ENCODE peak calls at places on chromosomes 7 and 10, in nine cellular contexts. A, E, S, L, J, R, K, W and C are unnamed samples.

GRCh38 chr7:122337011-122337410 is 32.5 kb upstream of the FEZF1 start:
- DNase-seq in R (no peak), A (no peak), E (no peak), W (no peak), L (peak), K (no peak), J (no peak), S (no peak), C (no peak)

GRCh38 chr10:36675458-36675880 is 449.9 kb upstream of the ANKRD30A start:
- DNase-seq in A (peak), W (no peak), R (no peak), K (no peak), E (no peak), J (no peak), S (no peak), L (no peak), C (no peak)

GRCh38 chr7:4189151-4189570 is 492.9 kb upstream of the FOXK1 start:
- DNase-seq in A (peak), R (no peak), L (peak), W (peak), K (no peak), J (no peak), S (peak), E (peak), C (no peak)

GRCh38 chr7:134016223-134016941 is 110.8 kb upstream of the LRGUK start:
- DNase-seq in R (peak), S (no peak), J (no peak), E (peak), W (no peak), A (peak), L (peak), K (no peak), C (peak)

GRCh38 chr10:97713828-97714400 is 384 bp downstream of the MARVELD1 start:
- DNase-seq in L (peak), S (peak), A (peak), E (peak), W (peak), R (peak), J (peak), K (peak), C (peak)

GRCh38 chr7:17506090-17506489 is 207.6 kb downstream of the AHR start:
- DNase-seq in R (no peak), K (peak), W (no peak), A (peak), J (no peak), L (no peak), E (no peak), S (no peak), C (peak)

GRCh38 chr7:96203781-96204180 is 118.1 kb downstream of the SLC25A13 start:
- DNase-seq in E (no peak), K (no peak), A (no peak), J (no peak), R (no peak), L (no peak), W (no peak), S (no peak), C (no peak)

GRCh38 chr10:7043051-7043653 is 367.7 kb downstream of the SFMBT2 start:
- DNase-seq in E (no peak), R (no peak), W (no peak), J (no peak), K (no peak), L (no peak), S (no peak), A (no peak), C (no peak)

GRCh38 chr7:47329320-47329926 is 252.5 kb downstream of the TNS3 start:
- DNase-seq in J (no peak), R (no peak), E (no peak), W (no peak), A (no peak), L (no peak), S (no peak), K (no peak), C (no peak)

GRCh38 chr7:33901199-33901598 is 4.1 kb upstream of the BMPER start:
- DNase-seq in J (no peak), W (no peak), S (no peak), K (no peak), R (no peak), A (no peak), L (no peak), E (no peak), C (no peak)

GRCh38 chr7:13021566-13021965 is 334.1 kb downstream of the ARL4A start:
- DNase-seq in R (no peak), J (no peak), A (peak), S (no peak), L (no peak), K (no peak), E (no peak), W (no peak), C (no peak)

GRCh38 chr7:150956395-150957118 is 21.6 kb downstream of the KCNH2 start:
- DNase-seq in L (no peak), J (no peak), K (no peak), S (no peak), E (no peak), A (no peak), W (no peak), R (no peak), C (no peak)

GRCh38 chr10:111709630-111710029 is 473.9 kb downstream of the GPAM start:
- DNase-seq in L (no peak), K (no peak), A (no peak), W (no peak), R (no peak), S (no peak), J (no peak), E (no peak), C (no peak)

GRCh38 chr7:88169717-88170320 is 50.0 kb downstream of the SRI start:
- DNase-seq in R (no peak), E (peak), S (no peak), W (no peak), J (no peak), A (peak), K (no peak), L (peak), C (peak)

GRCh38 chr10:29977161-29977560 is 82.2 kb downstream of the JCAD start:
- DNase-seq in K (no peak), W (peak), R (no peak), S (no peak), E (no peak), L (no peak), J (no peak), A (no peak), C (no peak)

GRCh38 chr10:12048547-12048946 is 5.9 kb upstream of the UPF2 start:
- DNase-seq in R (no peak), J (no peak), K (peak), W (no peak), E (no peak), A (no peak), L (no peak), S (no peak), C (peak)

GRCh38 chr7:4078580-4078979 is 603.5 kb upstream of the FOXK1 start:
- DNase-seq in A (no peak), L (no peak), J (no peak), W (no peak), K (no peak), S (no peak), R (no peak), E (no peak), C (no peak)

GRCh38 chr10:74753295-74754211 is 72.8 kb upstream of the KAT6B start:
- DNase-seq in E (no peak), W (no peak), J (no peak), A (no peak), L (no peak), R (no peak), S (no peak), K (no peak), C (no peak)

GRCh38 chr10:128326251-128326650 is 200.0 kb upstream of the MKI67 start:
- DNase-seq in S (no peak), W (no peak), J (no peak), L (no peak), K (no peak), R (no peak), E (no peak), A (no peak), C (no peak)

GRCh38 chr10:98425511-98426352 is 10.8 kb upstream of the PYROXD2 start:
- DNase-seq in K (no peak), L (peak), J (peak), E (peak), W (peak), R (no peak), S (no peak), A (peak), C (peak)

GRCh38 chr10:131855763-131856401 is 44.9 kb upstream of the PPP2R2D start:
- DNase-seq in S (peak), L (no peak), A (no peak), J (no peak), R (no peak), E (no peak), W (peak), K (no peak), C (no peak)

GRCh38 chr10:71077143-71077581 is 135.2 kb upstream of the UNC5B start:
- DNase-seq in A (no peak), R (peak), K (no peak), S (peak), E (no peak), W (peak), J (no peak), L (no peak), C (no peak)

GRCh38 chr10:97025613-97026242 is 160.0 kb downstream of the SLIT1 start:
- DNase-seq in A (peak), E (no peak), S (no peak), W (peak), J (peak), R (no peak), L (peak), K (no peak), C (peak)

GRCh38 chr7:134991469-134992339 is 5.4 kb downstream of the AGBL3 start:
- DNase-seq in J (no peak), K (no peak), L (no peak), W (no peak), R (no peak), S (no peak), A (peak), E (no peak), C (peak)

DNA sequence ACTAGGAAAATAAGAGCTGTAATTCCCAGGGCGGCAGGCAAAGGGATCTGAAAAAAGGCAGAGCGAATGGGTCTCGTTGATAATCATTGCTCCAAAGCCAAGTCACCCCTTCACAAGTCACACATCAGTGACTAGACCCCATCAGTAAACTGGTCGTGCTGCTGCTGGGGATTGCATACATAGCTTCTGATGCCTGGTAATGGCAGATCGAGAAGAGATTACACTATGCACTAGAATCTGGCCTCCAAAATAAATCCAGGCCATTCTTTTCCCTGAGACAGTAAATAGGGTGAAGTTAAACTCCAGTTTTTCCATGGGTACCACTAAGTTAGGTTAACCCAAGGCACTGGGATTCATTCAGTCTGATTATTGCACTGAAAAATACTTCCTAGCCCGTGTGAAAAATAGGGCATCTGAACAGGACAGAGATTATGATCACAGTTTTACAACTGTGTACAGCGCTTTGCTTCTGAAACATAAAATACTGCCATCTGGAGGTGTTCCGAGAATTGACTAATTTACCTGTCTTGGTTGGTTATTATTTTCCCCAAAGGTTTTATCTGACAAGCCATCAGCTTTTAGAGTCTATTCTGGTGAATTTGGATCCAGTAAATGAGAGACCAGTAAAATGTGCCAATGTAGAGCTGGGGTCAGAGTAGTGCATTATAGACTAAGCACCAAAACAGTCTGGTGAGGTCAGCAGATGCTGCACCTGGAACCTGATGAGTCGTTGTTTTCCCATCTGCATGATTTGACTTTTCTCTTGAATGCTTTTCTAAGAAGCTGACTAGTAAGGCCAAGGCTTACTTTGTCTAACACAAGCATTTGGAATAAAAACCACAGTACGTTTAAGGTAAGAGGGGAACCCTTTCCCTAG is 82.9 kb upstream of the AFAP1L2 start:
- DNase-seq in L (no peak), A (no peak), J (no peak), R (no peak), S (no peak), W (no peak), E (peak), K (no peak), C (no peak)
- TF ChIP-seq CTCF in L (peak), A (no peak), J (no peak), R (peak), S (no peak), W (no peak), E (no peak), K (no peak), C (no peak)

GRCh38 chr7:157785021-157785441 is 448.2 kb downstream of the DNAJB6 start:
- DNase-seq in A (no peak), K (no peak), J (no peak), W (no peak), L (no peak), R (no peak), E (no peak), S (no peak), C (no peak)

GRCh38 chr7:157784114-157784835 is 447.5 kb downstream of the DNAJB6 start:
- DNase-seq in R (no peak), A (no peak), E (no peak), K (no peak), J (no peak), S (no peak), W (no peak), L (peak), C (no peak)

GRCh38 chr7:157786375-157787274 is 449.8 kb downstream of the DNAJB6 start:
- DNase-seq in E (no peak), W (no peak), S (no peak), A (no peak), K (no peak), J (no peak), R (no peak), L (no peak), C (no peak)

GRCh38 chr7:157787275-157787701 is 450.5 kb downstream of the DNAJB6 start:
- DNase-seq in J (no peak), W (no peak), K (no peak), E (no peak), A (no peak), L (no peak), R (no peak), S (no peak), C (no peak)

DNA sequence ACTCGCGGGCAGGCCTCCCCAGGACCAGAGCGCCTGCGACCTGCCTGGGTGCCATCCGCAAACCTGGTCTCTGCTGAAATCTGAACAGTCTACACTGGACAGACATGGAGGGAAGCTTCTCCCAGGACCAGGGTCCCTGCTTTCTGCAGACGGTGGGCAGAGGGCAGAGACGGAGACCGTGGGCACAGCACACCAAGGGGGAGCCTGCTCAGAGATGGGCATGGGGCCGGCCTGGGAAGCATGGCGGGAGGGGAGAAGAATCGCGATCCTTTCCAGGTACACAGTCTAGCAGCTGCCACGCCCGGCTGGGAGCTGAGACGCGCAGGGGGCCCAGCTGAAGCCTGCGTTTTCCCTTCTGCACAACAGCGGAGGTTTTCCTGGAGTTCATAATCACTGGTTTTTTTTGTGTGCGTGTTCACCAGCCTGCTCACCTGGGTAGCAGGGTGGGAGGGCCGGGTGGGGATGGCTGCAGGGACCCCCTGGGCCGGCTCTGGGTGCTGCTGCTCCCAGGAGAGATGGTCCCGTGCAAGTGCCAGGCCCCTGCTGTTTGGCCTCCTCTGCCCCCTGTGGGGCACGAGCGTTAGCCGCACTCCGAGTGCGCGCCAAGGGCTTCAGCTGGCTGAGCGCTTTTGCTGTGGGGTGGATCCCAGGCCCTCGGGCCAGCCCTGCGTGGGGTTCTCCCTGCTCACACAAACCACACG is 448.8 kb downstream of the DNAJB6 start:
- DNase-seq in A (no peak), L (no peak), J (no peak), R (no peak), W (no peak), K (no peak), E (no peak), S (no peak), C (no peak)
- TF ChIP-seq CTCF in A (no peak), L (no peak), J (no peak), R (no peak), W (no peak), K (no peak), E (no peak), S (no peak), C (no peak)

GRCh38 chr10:121237718-121238117 is 360.5 kb downstream of the FGFR2 start:
- DNase-seq in R (no peak), E (no peak), W (no peak), J (no peak), L (no peak), K (no peak), A (no peak), S (no peak), C (no peak)
- TF ChIP-seq CTCF in R (peak), E (no peak), W (no peak), J (no peak), L (peak), K (no peak), A (no peak), S (no peak), C (no peak)

GRCh38 chr7:29945259-29945809 is 44.3 kb downstream of the SCRN1 start:
- DNase-seq in J (no peak), A (no peak), L (no peak), R (no peak), E (no peak), K (no peak), W (no peak), S (no peak), C (no peak)

GRCh38 chr7:29950480-29950879 is 39.1 kb downstream of the SCRN1 start:
- DNase-seq in L (no peak), K (no peak), S (no peak), A (no peak), E (no peak), W (no peak), R (no peak), J (no peak), C (no peak)

GRCh38 chr7:29951206-29951605 is 38.4 kb downstream of the SCRN1 start:
- DNase-seq in W (no peak), R (no peak), E (no peak), S (no peak), K (no peak), J (no peak), A (no peak), L (no peak), C (no peak)

GRCh38 chr7:29946428-29947186 is 43.0 kb downstream of the SCRN1 start:
- DNase-seq in A (peak), S (no peak), R (no peak), W (no peak), K (no peak), L (no peak), J (no peak), E (no peak), C (peak)
- TF ChIP-seq CTCF in A (peak), S (no peak), R (peak), W (peak), K (peak), L (peak), J (no peak), E (no peak), C (peak)

GRCh38 chr10:79377557-79378382 is 30.5 kb downstream of the PPIF start:
- DNase-seq in L (no peak), S (no peak), J (no peak), R (no peak), E (no peak), K (no peak), W (peak), A (no peak), C (no peak)
- TF ChIP-seq CTCF in L (no peak), S (no peak), J (no peak), R (no peak), E (no peak), K (no peak), W (no peak), A (no peak), C (no peak)

DNA sequence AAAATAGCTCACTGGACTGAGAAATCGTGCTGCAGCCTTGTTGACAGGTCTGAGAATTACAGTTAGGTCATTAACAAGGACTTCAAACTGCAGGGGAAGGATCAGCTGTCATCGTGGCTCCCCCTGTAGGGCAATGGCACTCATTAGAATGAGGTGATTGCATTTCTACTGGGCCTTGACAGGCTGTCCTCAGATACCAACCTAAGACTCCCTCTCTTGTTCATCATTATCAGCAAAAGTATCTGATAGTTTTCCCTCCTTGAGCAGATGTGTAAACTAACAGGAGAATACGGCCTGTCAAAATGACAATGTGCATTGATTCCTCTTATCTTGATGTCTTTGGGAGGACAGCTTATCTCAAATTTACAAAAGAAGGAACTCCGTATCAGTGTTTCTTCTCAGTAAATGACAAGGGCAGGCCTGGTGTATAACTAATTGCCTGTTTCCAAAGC is 648.5 kb upstream of the LRRN3 start:
- DNase-seq in A (no peak), S (peak), J (no peak), E (peak), K (no peak), R (no peak), W (no peak), L (peak), C (peak)
- TF ChIP-seq CTCF in A (peak), S (no peak), J (no peak), E (peak), K (peak), R (peak), W (no peak), L (peak), C (peak)

DNA sequence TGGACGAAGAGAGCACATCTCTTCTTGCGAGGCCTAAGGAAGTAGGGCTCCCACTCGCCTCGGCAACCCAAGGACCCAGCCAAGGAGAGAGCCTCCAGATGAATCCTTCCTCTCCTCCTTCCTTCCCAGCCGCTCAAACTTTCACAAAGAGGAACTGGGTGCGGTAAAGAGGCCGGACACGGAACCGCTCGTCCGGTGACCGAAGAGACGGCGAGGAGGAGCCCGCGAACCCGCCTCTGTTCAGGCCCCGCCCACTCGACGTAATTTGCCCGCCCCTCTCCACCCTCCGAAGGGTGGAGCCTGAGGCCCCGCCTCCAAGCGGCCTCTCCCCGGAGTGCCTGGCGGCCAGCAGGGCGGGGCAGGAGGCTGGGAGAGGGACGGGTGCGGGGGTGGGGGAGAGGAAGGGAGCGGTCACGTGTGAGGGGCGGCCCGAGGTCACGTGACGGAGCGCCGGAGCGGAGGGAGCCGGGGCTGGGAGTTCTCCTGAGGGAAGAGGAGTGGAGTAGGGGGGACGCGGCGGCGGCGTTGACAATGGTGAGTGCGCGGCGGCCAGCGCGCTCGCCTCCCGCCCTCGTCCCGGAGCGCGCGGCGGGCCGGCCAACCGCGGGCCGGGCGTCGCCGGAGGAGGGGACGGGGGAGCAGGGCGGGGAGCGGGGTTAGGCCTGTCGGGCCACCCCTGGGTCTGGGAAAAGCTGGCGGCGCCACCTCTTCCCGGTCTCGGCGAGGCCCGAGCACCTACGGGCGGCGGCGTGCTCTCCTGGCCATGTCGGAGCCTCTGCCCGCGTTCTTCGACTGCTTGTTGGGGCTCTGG is at the start of gene VPS26A:
- DNase-seq in A (peak), R (peak), S (peak), W (peak), E (peak), K (peak), J (peak), L (peak), C (peak)
- TF ChIP-seq CTCF in A (no peak), R (no peak), S (no peak), W (peak), E (peak), K (peak), J (peak), L (peak), C (peak)